ENCODE peak calls at places on chromosome 1, in five cellular contexts. D, Q, M, V and C are unnamed samples.
A peak's percentile ranks its signal among the peaks of the same experiment; 100 is the strongest.

GRCh38 chr1:101060992-101061391 is 35.4 kb upstream of the DPH5 start:
- ATAC-seq in D (no peak), Q (no peak), M (no peak), V (peak; percentile 21), C (no peak)

GRCh38 chr1:41419584-41420295 is 58.5 kb downstream of the FOXO6 start:
- ATAC-seq in D (no peak), Q (no peak), M (no peak), V (no peak), C (no peak)

GRCh38 chr1:212077028-212077427 is 41.5 kb downstream of the DTL start:
- ATAC-seq in D (no peak), Q (no peak), M (no peak), V (no peak), C (no peak)

GRCh38 chr1:239253032-239253431 is 133.3 kb upstream of the CHRM3 start:
- ATAC-seq in D (no peak), Q (no peak), M (no peak), V (no peak), C (no peak)

GRCh38 chr1:156098782-156099181 is 15.7 kb upstream of the LMNA start:
- ATAC-seq in D (no peak), Q (no peak), M (no peak), V (no peak), C (no peak)

GRCh38 chr1:21436488-21437340 is 3.2 kb upstream of the NBPF3 start:
- ATAC-seq in D (peak; percentile 71), Q (peak; percentile 23), M (peak; percentile 25), V (peak; percentile 38), C (no peak)

GRCh38 chr1:13651279-13651678 is 48.7 kb upstream of the PRDM2 start:
- ATAC-seq in D (no peak), Q (no peak), M (no peak), V (no peak), C (no peak)

GRCh38 chr1:210915890-210916507 is 217.9 kb downstream of the KCNH1 start:
- ATAC-seq in D (no peak), Q (no peak), M (no peak), V (no peak), C (peak; percentile 50)

DNA sequence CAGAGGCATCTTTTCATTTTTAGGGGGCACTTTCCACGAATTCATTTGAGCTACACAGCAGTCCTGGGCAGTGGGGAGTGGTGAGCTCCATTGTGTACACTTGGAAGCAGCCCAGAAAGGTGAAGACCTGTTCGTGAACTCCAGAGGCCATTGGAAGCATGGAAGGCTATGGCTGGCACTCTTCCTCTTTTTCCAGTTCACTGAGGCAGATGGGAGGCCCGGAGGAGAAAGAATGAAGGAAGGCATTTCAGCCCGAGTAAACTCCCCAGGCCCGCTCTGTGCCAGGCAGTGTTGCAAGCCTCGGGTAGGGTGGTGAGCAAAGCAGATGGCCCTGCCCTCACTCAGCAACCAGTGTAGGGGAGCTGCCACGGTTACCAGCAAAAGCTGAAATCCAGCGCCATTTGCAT is 673 bp upstream of the DHCR24 start:
- ATAC-seq in D (peak; percentile 44), Q (no peak), M (peak; percentile 45), V (peak; percentile 4), C (peak; percentile 43)
- TF ChIP-seq POLR2AphosphoS5 in D (no peak), Q (no peak), M (no peak), V (no peak), C (no peak)

DNA sequence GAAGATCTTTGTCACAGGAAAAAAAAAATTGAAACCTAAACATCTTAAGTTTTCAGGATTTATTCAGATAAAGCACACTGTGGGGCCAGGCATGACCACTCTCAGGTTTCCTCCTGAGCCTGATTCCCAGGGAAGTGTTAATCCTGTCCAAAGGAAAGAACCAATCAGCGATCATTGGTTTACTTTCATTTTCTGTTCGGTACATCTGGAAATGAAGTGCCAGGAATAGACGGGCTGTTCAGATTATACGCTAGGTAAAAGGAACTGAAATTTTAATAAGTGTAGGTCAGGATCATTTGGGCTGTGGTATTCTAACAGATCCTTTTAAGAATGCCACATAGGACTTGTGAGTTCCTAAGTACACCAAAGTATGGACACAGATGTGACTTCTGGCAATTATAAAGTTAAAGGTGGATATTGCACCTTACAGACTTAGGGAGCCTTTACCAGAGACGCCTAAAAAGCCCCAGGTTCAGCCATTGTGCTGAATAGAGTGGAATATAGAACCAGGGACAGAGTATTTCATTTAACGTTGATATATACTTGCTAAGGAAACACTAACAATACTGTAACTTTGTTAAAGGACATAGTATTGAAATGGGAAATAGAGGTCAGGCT is 9.3 kb upstream of the CACYBP start:
- ATAC-seq in D (peak; percentile 89), Q (peak; percentile 58), M (peak; percentile 89), V (peak; percentile 40), C (peak; percentile 83)
- TF ChIP-seq POLR2A in D (no peak), Q (no peak), M (peak; percentile 14), V (no peak), C (no peak)

GRCh38 chr1:33902486-33903209 is 38.8 kb downstream of the HMGB4 start:
- ATAC-seq in D (no peak), Q (no peak), M (no peak), V (no peak), C (no peak)
- TF ChIP-seq CTCF in D (no peak), Q (no peak), M (no peak), V (no peak), C (no peak)

GRCh38 chr1:64424412-64424811 is 45.5 kb upstream of the CACHD1 start:
- ATAC-seq in D (no peak), Q (no peak), M (no peak), V (no peak), C (no peak)
- TF ChIP-seq POLR2AphosphoS5 in D (no peak), Q (no peak), M (no peak), V (no peak), C (no peak)

GRCh38 chr1:182035097-182035770 is 26.3 kb downstream of the ZNF648 start:
- ATAC-seq in D (peak; percentile 30), Q (peak; percentile 78), M (no peak), V (no peak), C (no peak)

GRCh38 chr1:182029002-182029378 is 32.5 kb downstream of the ZNF648 start:
- ATAC-seq in D (no peak), Q (no peak), M (no peak), V (no peak), C (no peak)

GRCh38 chr1:182032251-182032650 is 29.3 kb downstream of the ZNF648 start:
- ATAC-seq in D (no peak), Q (no peak), M (no peak), V (no peak), C (no peak)

DNA sequence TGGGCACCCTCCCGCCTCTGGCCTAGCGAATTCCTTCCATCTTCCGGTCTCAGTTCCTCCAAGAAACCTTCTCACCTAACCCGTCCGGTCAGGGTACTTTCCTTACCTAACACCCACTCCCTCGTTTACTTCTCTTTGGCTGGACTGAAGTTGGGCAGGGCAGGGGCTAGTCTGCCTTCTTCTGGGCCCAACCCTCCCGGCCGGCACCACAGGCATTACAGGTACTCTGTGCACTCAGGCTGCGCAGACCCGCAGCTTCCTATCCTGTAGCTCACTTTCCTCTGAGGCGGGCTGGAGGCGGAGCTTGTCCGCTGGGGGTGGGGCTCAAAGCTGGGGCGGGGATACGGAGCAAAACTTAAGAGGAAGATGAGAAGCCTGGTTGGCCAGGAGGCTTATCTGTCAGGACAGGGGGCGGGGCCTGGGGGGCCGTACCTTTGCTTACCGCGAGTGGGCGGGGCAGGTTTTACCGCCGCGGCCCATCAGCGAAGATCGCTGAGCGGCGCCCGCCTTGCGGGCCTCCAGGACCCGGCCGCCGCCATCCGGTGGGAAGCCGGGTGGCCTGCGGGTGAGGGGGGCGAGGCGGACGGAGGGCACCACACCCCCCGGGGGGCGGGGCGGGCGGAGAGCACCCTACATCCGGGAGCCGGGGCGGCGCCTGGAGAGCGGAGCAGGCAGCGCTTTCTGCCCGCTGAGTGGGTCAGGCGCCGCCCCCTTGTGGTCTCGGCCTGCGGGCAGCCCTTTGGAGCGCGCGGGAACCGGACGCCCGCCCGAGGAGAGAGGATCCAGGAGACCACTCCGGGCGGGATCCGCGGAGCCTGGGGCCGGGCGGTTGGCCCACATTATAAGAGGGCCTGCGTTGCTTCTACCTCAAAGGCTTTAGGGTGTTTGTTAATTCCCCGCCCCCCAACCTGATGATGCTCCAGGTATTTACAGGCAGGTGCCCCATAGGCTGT is 31.9 kb downstream of the ZNF648 start:
- ATAC-seq in D (peak; percentile 96), Q (peak; percentile 90), M (peak; percentile 99), V (peak; percentile 98), C (peak; percentile 98)
- TF ChIP-seq POLR2A in D (peak; percentile 83), Q (peak; percentile 77), M (peak; percentile 75), V (peak; percentile 90), C (peak; percentile 62)

DNA sequence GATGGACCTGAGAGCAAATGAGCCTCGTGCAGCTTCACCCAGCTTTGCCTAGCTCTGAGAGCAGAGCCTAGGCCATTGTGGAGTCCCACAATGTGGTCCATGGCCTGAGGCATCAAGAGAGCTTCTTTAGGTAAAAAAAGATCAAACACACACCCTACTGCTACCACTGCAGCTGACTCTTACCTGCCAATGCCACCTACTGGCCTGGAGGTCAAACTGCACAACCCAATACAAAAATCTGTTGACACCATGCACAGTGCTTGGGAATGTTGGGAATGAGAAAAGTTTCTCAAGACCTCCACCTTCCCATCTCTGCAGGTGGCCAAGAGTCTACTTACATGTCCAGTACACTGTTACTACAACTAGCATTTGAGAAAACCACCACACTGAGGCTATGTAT is 60.6 kb downstream of the UCHL5 start:
- ATAC-seq in D (peak; percentile 60), Q (peak; percentile 85), M (no peak), V (peak; percentile 82), C (no peak)
- TF ChIP-seq CTCF in D (peak; percentile 44), Q (peak; percentile 83), M (peak; percentile 6), V (peak; percentile 59), C (no peak)

GRCh38 chr1:25807480-25808390 is 7.7 kb downstream of the SELENON start:
- ATAC-seq in D (no peak), Q (no peak), M (peak; percentile 6), V (no peak), C (no peak)

GRCh38 chr1:25809929-25810328 is 9.8 kb upstream of the MTFR1L start:
- ATAC-seq in D (no peak), Q (no peak), M (no peak), V (peak; percentile 35), C (no peak)

GRCh38 chr1:25808481-25809244 is 8.7 kb downstream of the SELENON start:
- ATAC-seq in D (no peak), Q (no peak), M (no peak), V (no peak), C (no peak)

GRCh38 chr1:25810341-25811299 is 9.1 kb upstream of the MTFR1L start:
- ATAC-seq in D (peak; percentile 81), Q (peak; percentile 81), M (peak; percentile 80), V (peak; percentile 88), C (peak; percentile 52)

GRCh38 chr1:25809283-25809926 is 9.4 kb downstream of the SELENON start:
- ATAC-seq in D (no peak), Q (no peak), M (no peak), V (no peak), C (no peak)
- TF ChIP-seq POLR2AphosphoS5 in D (no peak), Q (no peak), M (no peak), V (no peak), C (no peak)